ENCODE peak calls at places on chromosomes 13 and 19, in four cellular contexts. One of them, this sample, is unnamed.
A peak's percentile ranks its signal among the peaks of the same experiment; 100 is the strongest.

GRCh38 chr13:24683833-24684599 is 3.8 kb downstream of the ATP12A start:
- DNase-seq in K562: peak; percentile 88
- DNase-seq in GM12878: no peak
- DNase-seq in H1: peak; percentile 88
- DNase-seq in this sample: peak; percentile 24

GRCh38 chr13:51560336-51560735 is 23.9 kb upstream of the WDFY2 start:
- DNase-seq in H1: no peak
- DNase-seq in K562: no peak
- DNase-seq in GM12878: no peak
- DNase-seq in this sample: no peak

GRCh38 chr13:97977376-97977705 is 23.9 kb downstream of the IPO5 start:
- DNase-seq in H1: no peak
- DNase-seq in GM12878: no peak
- DNase-seq in K562: no peak
- DNase-seq in this sample: no peak

GRCh38 chr19:48830965-48831364 is 5.3 kb downstream of the HSD17B14 start:
- DNase-seq in K562: no peak
- DNase-seq in GM12878: no peak
- DNase-seq in H1: no peak
- DNase-seq in this sample: no peak

GRCh38 chr13:27425151-27425917 is 915 bp downstream of the GTF3A start:
- DNase-seq in GM12878: no peak
- DNase-seq in K562: peak; percentile 14
- DNase-seq in H1: peak; percentile 47
- DNase-seq in this sample: no peak

GRCh38 chr13:113129921-113130750 is 7.5 kb downstream of the F10 start:
- DNase-seq in K562: no peak
- DNase-seq in H1: no peak
- DNase-seq in GM12878: no peak
- DNase-seq in this sample: no peak

GRCh38 chr13:24623141-24623665 is 57.0 kb upstream of the ATP12A start:
- DNase-seq in K562: no peak
- DNase-seq in GM12878: no peak
- DNase-seq in H1: no peak
- DNase-seq in this sample: no peak

GRCh38 chr13:96817336-96817941 is 176.8 kb downstream of the OXGR1 start:
- DNase-seq in K562: peak; percentile 7
- DNase-seq in GM12878: no peak
- DNase-seq in H1: no peak
- DNase-seq in this sample: peak; percentile 37

GRCh38 chr19:4474504-4475136 is 2.5 kb downstream of the HDGFL2 start:
- DNase-seq in K562: peak; percentile 47
- DNase-seq in GM12878: no peak
- DNase-seq in H1: peak; percentile 79
- DNase-seq in this sample: no peak

GRCh38 chr19:10291554-10292205 is 1.9 kb downstream of the ICAM5 start:
- DNase-seq in GM12878: no peak
- DNase-seq in H1: peak; percentile 55
- DNase-seq in K562: peak; percentile 13
- DNase-seq in this sample: no peak

GRCh38 chr19:29509456-29509855 is 16.3 kb upstream of the VSTM2B start:
- DNase-seq in K562: no peak
- DNase-seq in H1: no peak
- DNase-seq in GM12878: no peak
- DNase-seq in this sample: no peak

GRCh38 chr13:33017410-33017929 is 1.2 kb downstream of the KL start:
- DNase-seq in GM12878: peak; percentile 65
- DNase-seq in H1: no peak
- DNase-seq in K562: peak; percentile 6
- DNase-seq in this sample: no peak

GRCh38 chr13:20356437-20356836 is 124.3 kb upstream of the GJB6 start:
- DNase-seq in GM12878: no peak
- DNase-seq in H1: no peak
- DNase-seq in K562: no peak
- DNase-seq in this sample: no peak

GRCh38 chr13:84896128-84896527 is 903.1 kb downstream of the SLITRK6 start:
- DNase-seq in H1: peak; percentile 53
- DNase-seq in GM12878: peak; percentile 1
- DNase-seq in K562: peak; percentile 5
- DNase-seq in this sample: peak; percentile 45

GRCh38 chr13:107216046-107216715 is 648.2 kb upstream of the ARGLU1 start:
- DNase-seq in K562: no peak
- DNase-seq in GM12878: no peak
- DNase-seq in H1: no peak
- DNase-seq in this sample: no peak

GRCh38 chr13:53045110-53045509 is 16.5 kb downstream of the OLFM4 start:
- DNase-seq in GM12878: no peak
- DNase-seq in H1: no peak
- DNase-seq in K562: no peak
- DNase-seq in this sample: no peak

GRCh38 chr19:4389064-4389375 is 11.3 kb downstream of the SH3GL1 start:
- DNase-seq in H1: no peak
- DNase-seq in K562: no peak
- DNase-seq in GM12878: no peak
- DNase-seq in this sample: no peak

GRCh38 chr13:98676239-98676638 is 76.2 kb downstream of the SLC15A1 start:
- DNase-seq in K562: no peak
- DNase-seq in GM12878: no peak
- DNase-seq in H1: no peak
- DNase-seq in this sample: no peak

GRCh38 chr19:57633832-57634131 is 814 bp downstream of the ZNF211 start:
- DNase-seq in K562: no peak
- DNase-seq in H1: peak; percentile 41
- DNase-seq in GM12878: no peak
- DNase-seq in this sample: no peak

GRCh38 chr19:28074773-28075172 is 1138.2 kb downstream of the UQCRFS1 start:
- DNase-seq in H1: no peak
- DNase-seq in K562: no peak
- DNase-seq in GM12878: peak; percentile 75
- DNase-seq in this sample: no peak

GRCh38 chr19:7871280-7871529 is 3.0 kb downstream of the PRR36 start:
- DNase-seq in K562: no peak
- DNase-seq in GM12878: no peak
- DNase-seq in H1: no peak
- DNase-seq in this sample: no peak

GRCh38 chr13:96072392-96072791 is 17.5 kb upstream of the HS6ST3 start:
- DNase-seq in H1: no peak
- DNase-seq in K562: no peak
- DNase-seq in GM12878: no peak
- DNase-seq in this sample: no peak

GRCh38 chr13:58879114-58879513 is 1247.6 kb downstream of the PCDH17 start:
- DNase-seq in GM12878: no peak
- DNase-seq in H1: no peak
- DNase-seq in K562: no peak
- DNase-seq in this sample: no peak

GRCh38 chr19:40933025-40933424 is 51.0 kb upstream of the CYP2A7 start:
- DNase-seq in K562: no peak
- DNase-seq in H1: peak; percentile 52
- DNase-seq in GM12878: no peak
- DNase-seq in this sample: no peak

GRCh38 chr19:3285647-3286176 is 61.3 kb downstream of the CELF5 start:
- DNase-seq in H1: peak; percentile 95
- DNase-seq in K562: peak; percentile 98
- DNase-seq in GM12878: no peak
- DNase-seq in this sample: no peak

GRCh38 chr13:99165753-99166587 is 34.7 kb upstream of the UBAC2 start:
- DNase-seq in K562: no peak
- DNase-seq in H1: no peak
- DNase-seq in GM12878: no peak
- DNase-seq in this sample: no peak

GRCh38 chr19:48510421-48511268 is 990 bp downstream of the LMTK3 start:
- DNase-seq in GM12878: no peak
- DNase-seq in K562: peak; percentile 67
- DNase-seq in H1: peak; percentile 94
- DNase-seq in this sample: no peak

GRCh38 chr13:62512194-62513141 is 1096.8 kb upstream of the PCDH20 start:
- DNase-seq in K562: no peak
- DNase-seq in GM12878: peak; percentile 24
- DNase-seq in H1: peak; percentile 68
- DNase-seq in this sample: peak; percentile 35

GRCh38 chr13:24038405-24038804 is 122.1 kb upstream of the SPATA13 start:
- DNase-seq in K562: no peak
- DNase-seq in GM12878: no peak
- DNase-seq in H1: no peak
- DNase-seq in this sample: no peak

GRCh38 chr13:66210677-66211076 is 1019.5 kb downstream of the PCDH9 start:
- DNase-seq in H1: no peak
- DNase-seq in K562: no peak
- DNase-seq in GM12878: no peak
- DNase-seq in this sample: peak; percentile 63

GRCh38 chr13:27367570-27367969 is 56.8 kb upstream of the GTF3A start:
- DNase-seq in GM12878: no peak
- DNase-seq in H1: no peak
- DNase-seq in K562: no peak
- DNase-seq in this sample: no peak

GRCh38 chr13:32840840-32841713 is 175.1 kb upstream of the KL start:
- DNase-seq in GM12878: peak; percentile 70
- DNase-seq in H1: peak; percentile 16
- DNase-seq in K562: no peak
- DNase-seq in this sample: no peak

GRCh38 chr13:28161370-28161769 is 23.0 kb downstream of the PAN3 start:
- DNase-seq in K562: no peak
- DNase-seq in GM12878: no peak
- DNase-seq in H1: no peak
- DNase-seq in this sample: no peak

GRCh38 chr13:60112771-60113170 is 51.0 kb downstream of the DIAPH3 start:
- DNase-seq in GM12878: no peak
- DNase-seq in H1: no peak
- DNase-seq in K562: no peak
- DNase-seq in this sample: no peak

GRCh38 chr19:42286349-42287016 is 15.4 kb upstream of the PRR19 start:
- DNase-seq in H1: no peak
- DNase-seq in GM12878: no peak
- DNase-seq in K562: peak; percentile 60
- DNase-seq in this sample: no peak

DNA sequence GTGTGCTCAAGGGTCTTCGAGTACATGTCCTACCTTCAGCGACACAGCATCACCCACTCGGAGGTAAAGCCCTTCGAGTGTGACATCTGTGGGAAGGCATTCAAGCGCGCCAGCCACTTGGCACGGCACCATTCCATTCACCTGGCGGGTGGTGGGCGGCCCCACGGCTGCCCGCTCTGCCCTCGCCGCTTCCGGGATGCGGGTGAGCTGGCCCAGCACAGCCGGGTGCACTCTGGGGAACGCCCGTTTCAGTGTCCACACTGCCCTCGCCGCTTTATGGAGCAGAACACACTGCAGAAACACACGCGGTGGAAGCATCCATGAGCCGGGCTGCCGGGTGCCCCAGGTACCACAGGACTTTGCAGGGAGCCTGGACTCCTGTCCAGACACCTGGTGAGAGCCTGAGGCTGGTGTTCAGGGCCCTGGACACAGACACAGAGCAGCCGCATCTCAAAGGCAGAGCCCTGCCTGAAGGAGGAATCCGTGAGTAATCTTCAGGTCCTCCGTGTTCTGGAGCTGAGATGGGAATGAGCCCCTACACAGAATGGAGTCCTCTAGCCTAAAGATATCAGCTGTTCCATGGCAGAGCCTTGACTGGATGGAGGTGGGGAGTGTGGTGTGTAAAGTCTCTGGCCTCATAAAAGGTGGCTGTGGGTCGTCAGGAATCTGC is 1.5 kb downstream of the ZNF581 start:
- DNase-seq in K562: no peak
- DNase-seq in GM12878: no peak
- DNase-seq in H1: no peak
- DNase-seq in this sample: no peak
- H3K4me2 ChIP-seq in K562: peak overlapping the region; percentile 90
- H3K4me2 ChIP-seq in GM12878: peak overlapping the region; percentile 91
- H3K4me2 ChIP-seq in H1: peak overlapping the region; percentile 99
- H3K4me2 ChIP-seq in this sample: peak overlapping the region; percentile 75

GRCh38 chr19:55353803-55354697 is 469 bp downstream of the COX6B2 start:
- DNase-seq in GM12878: no peak
- DNase-seq in K562: peak; percentile 97
- DNase-seq in H1: peak; percentile 92
- DNase-seq in this sample: peak; percentile 23
- TF ChIP-seq MAX in GM12878: no peak
- TF ChIP-seq MAX in K562: peak; percentile 40
- TF ChIP-seq MAX in H1: no peak
- TF ChIP-seq MAX in this sample: no peak

DNA sequence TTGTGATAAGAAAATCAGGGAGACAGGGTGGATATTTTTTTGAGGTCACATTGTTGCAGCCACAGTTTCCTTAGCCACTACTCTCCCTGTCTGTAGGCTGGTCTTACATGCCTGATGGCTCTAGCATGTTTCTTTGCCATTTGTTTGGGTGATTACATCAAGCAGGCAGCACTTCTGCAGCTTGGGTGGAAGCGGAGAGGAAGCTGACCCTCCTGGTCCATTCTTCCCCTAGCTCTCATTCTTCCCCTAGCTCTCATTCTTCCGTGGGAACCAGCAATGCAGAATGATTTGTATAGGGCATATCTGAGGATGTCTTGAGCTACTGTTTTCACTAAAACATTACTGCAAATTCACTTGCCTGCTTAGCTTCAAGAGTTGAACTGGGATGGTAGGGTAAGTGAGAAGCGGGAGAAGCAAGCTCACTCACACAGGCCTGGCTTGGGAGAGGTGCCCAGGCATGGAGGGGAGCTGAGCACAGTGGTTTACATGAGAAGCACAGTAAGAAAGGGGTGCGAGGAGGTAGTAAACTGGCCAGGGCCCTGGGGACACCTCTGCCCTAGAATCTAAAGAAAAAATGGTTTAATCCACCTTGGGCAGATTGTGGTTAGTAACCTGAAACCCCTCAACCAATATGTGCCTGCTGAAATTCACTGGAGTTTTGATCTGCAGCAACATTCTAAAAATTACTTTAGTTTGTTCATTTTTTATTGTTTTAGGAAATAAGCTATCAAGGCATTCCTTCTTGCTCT is 538.9 kb downstream of the RFC3 start:
- DNase-seq in H1: no peak
- DNase-seq in K562: no peak
- DNase-seq in GM12878: no peak
- DNase-seq in this sample: no peak
- TF ChIP-seq EGR1 in H1: no peak
- TF ChIP-seq EGR1 in K562: no peak
- TF ChIP-seq EGR1 in GM12878: no peak
- TF ChIP-seq EGR1 in this sample: no peak

DNA sequence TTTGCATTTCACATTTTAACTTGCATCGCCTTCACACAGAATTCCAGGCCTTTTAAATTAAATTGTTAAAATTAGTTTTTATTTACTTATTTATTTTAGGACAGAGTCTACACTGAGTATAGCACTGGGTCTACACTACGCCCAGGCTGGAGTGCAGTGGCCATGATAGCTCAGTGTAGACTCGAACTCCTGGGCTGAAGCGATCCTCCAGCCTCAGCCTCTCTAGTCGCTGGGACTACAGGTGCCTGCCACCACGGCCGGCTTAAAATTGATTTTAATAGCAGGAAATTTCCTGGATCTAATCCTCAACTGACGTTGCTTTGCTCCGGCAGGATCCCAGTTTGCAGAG is 301 bp upstream of the ZNF610 start:
- DNase-seq in GM12878: no peak
- DNase-seq in H1: no peak
- DNase-seq in K562: no peak
- DNase-seq in this sample: no peak
- H3K4me2 ChIP-seq in GM12878: peak overlapping the region; percentile 43
- H3K4me2 ChIP-seq in H1: peak overlapping the region; percentile 96
- H3K4me2 ChIP-seq in K562: no peak overlapping the region
- H3K4me2 ChIP-seq in this sample: no peak overlapping the region

GRCh38 chr13:40490086-40490723 is 176.2 kb downstream of the FOXO1 start:
- DNase-seq in H1: no peak
- DNase-seq in K562: no peak
- DNase-seq in GM12878: no peak
- DNase-seq in this sample: no peak
- TF ChIP-seq MAX in H1: no peak
- TF ChIP-seq MAX in K562: no peak
- TF ChIP-seq MAX in GM12878: no peak
- TF ChIP-seq MAX in this sample: no peak

This sample was measured in HCT116.